ENCODE peak calls at places on chromosomes 12 and 14, in eight cellular contexts. R is transverse colon, C is mesothelial cell of epicardium, M is AG09309, Q is lower leg skin, E is H1, I is heart right ventricle, U is neural crest cell. J is an unnamed sample.

GRCh38 chr14:31696378-31696777 is 135.2 kb downstream of the NUBPL start:
- DNase-seq in R (no peak), C (no peak), M (no peak), Q (no peak), E (no peak), I (no peak), U (no peak), J (no peak)

GRCh38 chr12:53097564-53098353 is at the start of gene IGFBP6:
- DNase-seq in R (peak), C (peak), M (no peak), Q (no peak), E (peak), I (peak), U (peak), J (peak)

GRCh38 chr12:6772331-6772695 is at the start of gene LAG3:
- DNase-seq in R (peak), C (no peak), M (no peak), Q (no peak), E (no peak), I (no peak), U (no peak), J (peak)

GRCh38 chr14:75523771-75524171 is 1.5 kb downstream of the BATF start:
- DNase-seq in R (no peak), C (no peak), M (no peak), Q (no peak), E (no peak), I (no peak), U (no peak), J (no peak)

GRCh38 chr12:122413516-122414404 is 8.7 kb downstream of the CLIP1 start:
- DNase-seq in R (no peak), C (no peak), M (no peak), Q (no peak), E (no peak), I (no peak), U (no peak), J (no peak)

GRCh38 chr12:92987362-92987761 is 58.3 kb upstream of the EEA1 start:
- DNase-seq in R (no peak), C (no peak), M (peak), Q (peak), E (no peak), I (no peak), U (peak), J (peak)

GRCh38 chr14:101226265-101226602 is 322.7 kb upstream of the RTL1 start:
- DNase-seq in R (no peak), C (no peak), M (no peak), Q (no peak), E (peak), I (no peak), U (no peak), J (no peak)

GRCh38 chr14:91349481-91350074 is 68.0 kb downstream of the CCDC88C start:
- DNase-seq in R (no peak), C (no peak), M (no peak), Q (no peak), E (no peak), I (no peak), U (no peak), J (no peak)

GRCh38 chr12:75935544-75936242 is 95.9 kb downstream of the PHLDA1 start:
- DNase-seq in R (no peak), C (no peak), M (no peak), Q (no peak), E (no peak), I (no peak), U (no peak), J (no peak)

GRCh38 chr12:27468241-27468640 is 21.7 kb downstream of the SMCO2 start:
- DNase-seq in R (no peak), C (no peak), M (no peak), Q (no peak), E (no peak), I (no peak), U (no peak), J (no peak)

GRCh38 chr14:68630081-68630571 is 162.7 kb downstream of the ZFP36L1 start:
- DNase-seq in R (no peak), C (no peak), M (no peak), Q (peak), E (peak), I (no peak), U (no peak), J (no peak)

GRCh38 chr14:94966344-94966743 is 191.0 kb downstream of the DICER1 start:
- DNase-seq in R (no peak), C (no peak), M (no peak), Q (no peak), E (no peak), I (no peak), U (no peak), J (no peak)

GRCh38 chr14:94267352-94267751 is 25.7 kb downstream of the SERPINA10 start:
- DNase-seq in R (no peak), C (no peak), M (no peak), Q (no peak), E (no peak), I (no peak), U (no peak), J (no peak)

GRCh38 chr12:30796508-30796780 is 41.7 kb upstream of the CAPRIN2 start:
- DNase-seq in R (peak), C (peak), M (no peak), Q (no peak), E (no peak), I (peak), U (no peak), J (no peak)

GRCh38 chr12:18749381-18749957 is 11.6 kb downstream of the CAPZA3 start:
- DNase-seq in R (no peak), C (no peak), M (peak), Q (no peak), E (no peak), I (no peak), U (no peak), J (no peak)

GRCh38 chr12:119869720-119870119 is 7.4 kb downstream of the CIT start:
- DNase-seq in R (no peak), C (no peak), M (peak), Q (peak), E (no peak), I (no peak), U (no peak), J (no peak)
- TF ChIP-seq CTCF in R (no peak), C (no peak), M (no peak), Q (no peak), E (no peak), I (no peak), U (no peak), J (no peak)

GRCh38 chr12:120259418-120260202 is 5.9 kb downstream of the PXN start:
- DNase-seq in R (no peak), C (no peak), M (peak), Q (peak), E (no peak), I (no peak), U (no peak), J (no peak)

GRCh38 chr12:120254809-120255208 is 10.7 kb downstream of the PXN start:
- DNase-seq in R (no peak), C (no peak), M (no peak), Q (no peak), E (no peak), I (no peak), U (no peak), J (no peak)

GRCh38 chr12:120258323-120258896 is 7.1 kb downstream of the PXN start:
- DNase-seq in R (no peak), C (no peak), M (no peak), Q (no peak), E (no peak), I (no peak), U (no peak), J (no peak)

GRCh38 chr12:120260607-120261006 is 4.9 kb downstream of the PXN start:
- DNase-seq in R (no peak), C (no peak), M (no peak), Q (no peak), E (no peak), I (no peak), U (no peak), J (no peak)

DNA sequence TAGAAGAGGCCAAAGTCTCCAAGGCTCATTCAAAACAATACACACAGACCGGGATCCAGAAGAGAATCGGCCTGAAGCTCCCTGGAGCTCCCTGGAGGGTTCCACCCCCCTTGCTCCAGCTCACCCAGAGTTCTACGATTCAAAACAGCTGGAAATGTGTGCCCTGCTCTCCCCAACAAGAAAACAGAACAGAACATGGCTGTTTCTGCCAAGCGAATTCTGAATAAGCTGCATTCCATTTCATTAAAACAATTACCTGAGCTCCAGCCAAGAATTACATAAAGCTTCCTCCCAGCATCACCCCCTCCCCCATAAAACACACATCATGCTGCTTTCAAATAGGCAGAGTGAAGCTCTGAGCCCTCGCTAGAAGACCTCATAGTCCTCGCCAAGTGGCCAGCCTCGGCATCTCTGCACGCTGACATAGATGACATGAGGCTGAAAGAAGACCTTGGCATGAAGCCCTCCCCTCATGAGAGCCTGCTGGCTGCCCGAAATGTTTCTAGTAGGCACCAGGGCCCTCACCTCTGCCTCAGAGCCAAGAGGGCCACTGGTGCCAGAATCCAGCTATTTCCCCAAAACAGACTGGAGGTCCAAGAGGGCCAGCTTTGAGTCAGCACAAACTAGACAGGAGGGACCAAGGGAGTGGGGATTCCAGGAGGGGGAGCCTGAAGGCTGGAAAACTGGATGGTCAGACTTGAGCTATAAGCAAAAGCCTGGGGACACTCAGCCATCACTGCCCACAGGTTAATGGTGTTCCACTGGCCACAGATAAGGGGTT is 8.3 kb downstream of the PXN start:
- DNase-seq in R (no peak), C (no peak), M (peak), Q (peak), E (no peak), I (peak), U (no peak), J (peak)
- TF ChIP-seq CTCF in R (no peak), C (no peak), M (no peak), Q (no peak), E (no peak), I (peak), U (no peak), J (no peak)

DNA sequence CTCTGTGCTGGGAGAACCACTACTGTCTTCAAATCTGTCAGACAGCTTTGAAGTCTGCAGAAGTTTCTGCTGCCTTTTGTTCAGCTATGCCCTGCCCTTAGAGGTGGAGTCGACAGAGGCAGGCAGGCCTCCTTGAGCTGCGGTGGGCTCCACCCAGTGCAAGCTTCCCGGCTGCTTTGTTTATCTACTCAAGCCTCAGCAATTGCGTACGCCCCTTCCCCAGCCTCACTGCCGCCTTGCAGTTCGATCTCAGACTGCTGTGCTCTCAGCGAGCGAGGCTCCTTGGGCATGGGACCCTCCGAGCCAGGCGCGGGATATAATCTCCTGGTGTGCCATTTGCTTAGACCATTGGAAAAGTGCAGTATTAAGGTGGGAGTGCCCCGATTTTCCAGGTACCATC is 25.1 kb upstream of the KLRB1 start:
- DNase-seq in R (no peak), C (no peak), M (no peak), Q (no peak), E (no peak), I (no peak), U (no peak), J (no peak)
- TF ChIP-seq CTCF in R (no peak), C (no peak), M (no peak), Q (no peak), E (no peak), I (no peak), U (no peak), J (no peak)

GRCh38 chr14:23568600-23569310 is 1.2 kb upstream of the AP1G2 start:
- DNase-seq in R (no peak), C (no peak), M (no peak), Q (no peak), E (no peak), I (no peak), U (no peak), J (peak)
- TF ChIP-seq CTCF in R (no peak), C (no peak), M (peak), Q (no peak), E (peak), I (no peak), U (peak), J (no peak)

GRCh38 chr12:57890191-57891120 is 43.9 kb upstream of the CTDSP2 start:
- DNase-seq in R (no peak), C (no peak), M (no peak), Q (no peak), E (no peak), I (no peak), U (no peak), J (no peak)

GRCh38 chr12:57889541-57889989 is 43.0 kb upstream of the CTDSP2 start:
- DNase-seq in R (peak), C (no peak), M (no peak), Q (peak), E (no peak), I (peak), U (no peak), J (peak)

GRCh38 chr12:57893460-57894353 is 47.2 kb upstream of the CTDSP2 start:
- DNase-seq in R (peak), C (peak), M (peak), Q (peak), E (no peak), I (peak), U (peak), J (peak)

GRCh38 chr12:57892232-57892987 is 45.9 kb upstream of the CTDSP2 start:
- DNase-seq in R (peak), C (no peak), M (no peak), Q (no peak), E (no peak), I (no peak), U (no peak), J (no peak)

DNA sequence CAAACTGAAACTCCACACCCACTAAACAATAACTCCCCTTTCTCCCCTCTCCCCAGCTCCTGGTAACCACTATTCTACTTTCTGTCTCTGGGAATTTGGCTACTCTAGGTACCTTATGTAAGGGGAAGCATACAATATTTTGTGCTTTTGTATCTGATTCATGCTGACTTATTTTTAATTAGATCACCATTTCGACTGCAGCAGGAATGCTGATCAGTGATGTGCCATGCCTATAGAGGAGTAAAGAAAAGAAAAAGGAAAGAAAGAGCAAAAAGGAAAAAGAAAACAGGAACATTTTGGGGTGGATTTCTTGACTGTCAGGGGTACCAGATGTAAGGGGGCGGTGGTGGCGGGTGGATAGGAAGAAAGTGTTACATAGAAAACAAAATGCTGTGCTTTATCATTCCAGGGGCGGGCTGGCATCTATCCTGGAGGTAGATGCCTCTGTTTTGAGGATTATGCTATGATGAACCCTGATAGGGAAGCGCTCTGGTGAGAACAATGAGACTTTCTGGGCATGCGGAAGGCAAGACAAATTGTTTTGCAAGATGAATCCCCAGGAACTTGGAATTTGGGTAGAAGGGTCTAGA is 45.2 kb upstream of the CTDSP2 start:
- DNase-seq in R (no peak), C (no peak), M (no peak), Q (no peak), E (no peak), I (no peak), U (no peak), J (no peak)
- TF ChIP-seq CTCF in R (no peak), C (no peak), M (no peak), Q (no peak), E (no peak), I (no peak), U (no peak), J (no peak)

GRCh38 chr12:14614704-14615121 is 47.0 kb upstream of the PLBD1 start:
- DNase-seq in R (no peak), C (no peak), M (no peak), Q (no peak), E (no peak), I (no peak), U (no peak), J (no peak)

GRCh38 chr12:14613718-14614117 is 46.0 kb upstream of the PLBD1 start:
- DNase-seq in R (no peak), C (no peak), M (no peak), Q (no peak), E (no peak), I (no peak), U (no peak), J (no peak)

GRCh38 chr12:14621821-14622220 is 54.1 kb upstream of the PLBD1 start:
- DNase-seq in R (no peak), C (no peak), M (no peak), Q (no peak), E (no peak), I (no peak), U (no peak), J (no peak)

GRCh38 chr12:14619731-14620501 is 52.2 kb upstream of the PLBD1 start:
- DNase-seq in R (peak), C (no peak), M (no peak), Q (no peak), E (no peak), I (no peak), U (no peak), J (no peak)

DNA sequence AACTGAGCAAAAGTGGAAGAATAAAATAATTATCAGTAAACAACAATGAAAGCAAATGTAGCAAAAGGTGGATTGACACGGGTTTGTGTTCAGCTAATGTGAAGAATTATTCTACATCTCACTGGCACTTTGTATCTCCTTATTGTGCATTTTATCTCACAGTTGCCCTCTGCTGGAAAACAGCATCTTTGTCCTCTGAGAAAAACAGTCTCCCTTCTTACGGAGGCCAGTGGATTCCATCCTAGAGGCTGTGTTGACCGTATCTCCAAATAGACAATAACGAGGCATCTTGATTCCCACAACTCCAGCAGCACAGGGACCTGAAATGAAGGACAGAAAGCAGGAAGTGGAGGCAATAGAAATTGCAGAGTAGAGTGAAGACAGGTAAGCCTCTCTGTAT is 51.3 kb upstream of the PLBD1 start:
- DNase-seq in R (no peak), C (no peak), M (no peak), Q (no peak), E (no peak), I (no peak), U (no peak), J (no peak)
- TF ChIP-seq CTCF in R (peak), C (no peak), M (peak), Q (no peak), E (peak), I (peak), U (peak), J (peak)